ENCODE peak calls at places on chromosome 15, in six cellular contexts. One of them, this sample, is unnamed.

GRCh38 chr15:91265431-91265940 is 165.4 kb downstream of the SV2B start:
- DNase-seq in hippocampal formation: no peak
- DNase-seq in activated CD8-positive, alpha-beta memory T cell treated with anti-CD3 and anti-CD28 coated beads for 48 hours: no peak
- DNase-seq in activated T-cell treated with anti-CD3 and anti-CD28 coated beads for 1 hour: no peak
- DNase-seq in OCI-LY7: no peak
- DNase-seq in cardiac fibroblast: no peak
- DNase-seq in this sample: no peak

GRCh38 chr15:40825661-40826088 is 2.8 kb downstream of the PPP1R14D start:
- DNase-seq in hippocampal formation: no peak
- DNase-seq in activated CD8-positive, alpha-beta memory T cell treated with anti-CD3 and anti-CD28 coated beads for 48 hours: no peak
- DNase-seq in activated T-cell treated with anti-CD3 and anti-CD28 coated beads for 1 hour: no peak
- DNase-seq in OCI-LY7: no peak
- DNase-seq in cardiac fibroblast: peak; percentile 11
- DNase-seq in this sample: no peak

GRCh38 chr15:29670945-29671307 is 151.3 kb downstream of the TJP1 start:
- DNase-seq in hippocampal formation: no peak
- DNase-seq in activated CD8-positive, alpha-beta memory T cell treated with anti-CD3 and anti-CD28 coated beads for 48 hours: no peak
- DNase-seq in activated T-cell treated with anti-CD3 and anti-CD28 coated beads for 1 hour: no peak
- DNase-seq in OCI-LY7: no peak
- DNase-seq in cardiac fibroblast: peak; percentile 95
- DNase-seq in this sample: no peak

GRCh38 chr15:99708563-99708962 is 24.7 kb downstream of the LYSMD4 start:
- DNase-seq in hippocampal formation: no peak
- DNase-seq in activated CD8-positive, alpha-beta memory T cell treated with anti-CD3 and anti-CD28 coated beads for 48 hours: no peak
- DNase-seq in activated T-cell treated with anti-CD3 and anti-CD28 coated beads for 1 hour: no peak
- DNase-seq in OCI-LY7: no peak
- DNase-seq in cardiac fibroblast: peak; percentile 96
- DNase-seq in this sample: no peak

GRCh38 chr15:85327820-85328219 is 52.6 kb upstream of the AKAP13 start:
- DNase-seq in hippocampal formation: no peak
- DNase-seq in activated CD8-positive, alpha-beta memory T cell treated with anti-CD3 and anti-CD28 coated beads for 48 hours: no peak
- DNase-seq in activated T-cell treated with anti-CD3 and anti-CD28 coated beads for 1 hour: no peak
- DNase-seq in OCI-LY7: peak; percentile 25
- DNase-seq in cardiac fibroblast: no peak
- DNase-seq in this sample: no peak

GRCh38 chr15:76954744-76955143 is 23.2 kb downstream of the RCN2 start:
- DNase-seq in hippocampal formation: peak; percentile 41
- DNase-seq in activated CD8-positive, alpha-beta memory T cell treated with anti-CD3 and anti-CD28 coated beads for 48 hours: no peak
- DNase-seq in activated T-cell treated with anti-CD3 and anti-CD28 coated beads for 1 hour: no peak
- DNase-seq in OCI-LY7: no peak
- DNase-seq in cardiac fibroblast: no peak
- DNase-seq in this sample: no peak

GRCh38 chr15:55992769-55993110 is 672 bp downstream of the NEDD4 start:
- DNase-seq in hippocampal formation: peak; percentile 37
- DNase-seq in activated CD8-positive, alpha-beta memory T cell treated with anti-CD3 and anti-CD28 coated beads for 48 hours: no peak
- DNase-seq in activated T-cell treated with anti-CD3 and anti-CD28 coated beads for 1 hour: no peak
- DNase-seq in OCI-LY7: peak; percentile 4
- DNase-seq in cardiac fibroblast: peak; percentile 65
- DNase-seq in this sample: no peak

GRCh38 chr15:59315914-59316428 is 56.7 kb downstream of the MYO1E start:
- DNase-seq in hippocampal formation: peak; percentile 13
- DNase-seq in activated CD8-positive, alpha-beta memory T cell treated with anti-CD3 and anti-CD28 coated beads for 48 hours: no peak
- DNase-seq in activated T-cell treated with anti-CD3 and anti-CD28 coated beads for 1 hour: no peak
- DNase-seq in OCI-LY7: no peak
- DNase-seq in cardiac fibroblast: peak; percentile 37
- DNase-seq in this sample: no peak

GRCh38 chr15:62187425-62187824 is 22.3 kb upstream of the C2CD4B start:
- DNase-seq in hippocampal formation: no peak
- DNase-seq in activated CD8-positive, alpha-beta memory T cell treated with anti-CD3 and anti-CD28 coated beads for 48 hours: no peak
- DNase-seq in activated T-cell treated with anti-CD3 and anti-CD28 coated beads for 1 hour: no peak
- DNase-seq in OCI-LY7: no peak
- DNase-seq in cardiac fibroblast: peak; percentile 15
- DNase-seq in this sample: no peak

GRCh38 chr15:62895905-62896316 is 146.6 kb upstream of the TPM1 start:
- DNase-seq in hippocampal formation: no peak
- DNase-seq in activated CD8-positive, alpha-beta memory T cell treated with anti-CD3 and anti-CD28 coated beads for 48 hours: no peak
- DNase-seq in activated T-cell treated with anti-CD3 and anti-CD28 coated beads for 1 hour: no peak
- DNase-seq in OCI-LY7: no peak
- DNase-seq in cardiac fibroblast: peak; percentile 96
- DNase-seq in this sample: no peak

This sample was measured in NCI-H1048.